ENCODE peak calls at places on chromosomes 1 and 21, in six cellular contexts. O is heart left ventricle, B is testis, K is fibroblast of lung, G is IMR-90, P is ovary. U is an unnamed sample.

GRCh38 chr1:21894034-21894881 is 42.9 kb downstream of the HSPG2 start:
- DNase-seq in O (peak; percentile 73), B (no peak), K (no peak), G (no peak), P (no peak), U (no peak)

GRCh38 chr1:244381887-244382565 is 69.7 kb downstream of the ADSS2 start:
- DNase-seq in O (no peak), B (no peak), K (peak; percentile 80), G (peak; percentile 76), P (no peak), U (no peak)

GRCh38 chr1:182122265-182122664 is 60.8 kb upstream of the ZNF648 start:
- DNase-seq in O (no peak), B (peak; percentile 66), K (no peak), G (no peak), P (no peak), U (no peak)

GRCh38 chr1:82090104-82090503 is 289.4 kb downstream of the ADGRL2 start:
- DNase-seq in O (no peak), B (no peak), K (peak; percentile 52), G (no peak), P (no peak), U (no peak)

GRCh38 chr1:20893931-20894330 is 106.8 kb upstream of the HP1BP3 start:
- DNase-seq in O (no peak), B (no peak), K (no peak), G (no peak), P (no peak), U (no peak)

GRCh38 chr1:87335175-87335992 is 6.7 kb downstream of the LMO4 start:
- DNase-seq in O (peak; percentile 85), B (peak; percentile 64), K (peak; percentile 40), G (peak; percentile 35), P (peak; percentile 46), U (peak; percentile 85)

GRCh38 chr1:237191403-237191802 is 149.4 kb downstream of the RYR2 start:
- DNase-seq in O (no peak), B (no peak), K (no peak), G (no peak), P (no peak), U (no peak)

GRCh38 chr1:213670692-213671023 is 317.1 kb upstream of the PROX1 start:
- DNase-seq in O (no peak), B (no peak), K (no peak), G (no peak), P (no peak), U (no peak)

GRCh38 chr1:9852410-9853301 is 28.9 kb upstream of the CLSTN1 start:
- DNase-seq in O (no peak), B (no peak), K (peak; percentile 47), G (peak; percentile 59), P (no peak), U (no peak)

GRCh38 chr1:218886472-218886871 is 287.2 kb upstream of the LYPLAL1 start:
- DNase-seq in O (no peak), B (peak; percentile 83), K (peak; percentile 49), G (peak; percentile 47), P (peak; percentile 68), U (peak; percentile 85)

GRCh38 chr1:46757956-46758304 is 39.0 kb upstream of the EFCAB14 start:
- DNase-seq in O (no peak), B (no peak), K (no peak), G (no peak), P (no peak), U (no peak)

GRCh38 chr1:168583571-168583970 is 7.2 kb downstream of the XCL1 start:
- DNase-seq in O (no peak), B (no peak), K (no peak), G (no peak), P (no peak), U (no peak)

GRCh38 chr1:64878931-64879710 is 87.2 kb downstream of the JAK1 start:
- DNase-seq in O (no peak), B (no peak), K (no peak), G (peak; percentile 50), P (no peak), U (no peak)

GRCh38 chr1:51924455-51924854 is 45.9 kb upstream of the NRDC start:
- DNase-seq in O (no peak), B (no peak), K (no peak), G (peak; percentile 77), P (no peak), U (no peak)

GRCh38 chr1:2840036-2840809 is 38.7 kb upstream of the TTC34 start:
- DNase-seq in O (no peak), B (no peak), K (no peak), G (no peak), P (no peak), U (peak; percentile 35)

GRCh38 chr21:39588884-39589283 is 23.9 kb upstream of the B3GALT5 start:
- DNase-seq in O (no peak), B (no peak), K (no peak), G (no peak), P (no peak), U (no peak)

GRCh38 chr1:39110325-39110851 is 84.2 kb downstream of the NDUFS5 start:
- DNase-seq in O (no peak), B (no peak), K (peak; percentile 84), G (peak; percentile 76), P (no peak), U (no peak)

GRCh38 chr1:24110642-24111263 is 1.2 kb downstream of the MYOM3 start:
- DNase-seq in O (peak; percentile 91), B (peak; percentile 63), K (no peak), G (no peak), P (no peak), U (peak; percentile 64)

GRCh38 chr1:19160831-19161230 is 49.2 kb downstream of the UBR4 start:
- DNase-seq in O (no peak), B (no peak), K (no peak), G (no peak), P (no peak), U (no peak)

DNA sequence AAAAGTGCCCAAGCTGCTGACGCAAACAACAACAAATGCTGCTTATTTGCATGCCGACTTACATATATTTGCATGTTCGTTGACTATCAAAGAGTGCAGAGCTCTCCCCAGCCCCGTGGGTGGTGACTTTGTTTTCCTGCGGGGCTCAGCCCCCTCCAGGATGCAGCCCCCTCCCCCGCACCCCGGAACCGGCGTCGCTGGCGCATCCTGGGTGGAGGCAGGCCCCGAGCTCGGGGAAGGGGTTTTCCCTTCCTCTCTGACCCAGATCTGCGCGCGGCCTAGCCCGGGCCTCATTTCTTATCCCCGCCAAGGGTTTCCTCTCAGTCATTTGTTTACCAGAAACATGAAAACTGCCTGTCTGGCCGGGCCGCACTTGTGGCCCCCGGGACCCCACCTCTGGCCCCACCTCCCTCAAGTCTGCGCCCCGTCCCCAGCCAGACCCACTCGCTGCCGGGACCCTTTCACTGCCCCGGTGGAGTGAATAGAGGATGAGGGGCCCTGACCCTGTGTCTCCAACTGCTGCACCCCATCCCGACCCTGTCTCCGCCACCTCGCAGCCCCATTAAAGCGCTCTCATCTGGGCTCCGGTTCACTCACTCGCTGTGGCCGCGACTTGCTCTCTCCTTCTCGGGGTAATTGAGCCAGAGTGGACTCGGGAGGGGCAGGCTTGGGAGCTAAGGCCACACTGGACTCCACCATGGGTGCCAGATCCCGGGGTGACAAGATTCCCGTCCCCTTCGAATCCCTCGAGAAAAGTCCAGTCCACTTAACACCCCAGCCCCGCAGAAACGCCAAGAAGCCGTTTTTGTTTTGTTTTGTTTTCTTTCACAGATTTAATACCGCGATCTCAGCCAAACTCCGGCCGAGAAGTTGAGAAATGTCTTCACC is 5.4 kb downstream of the TNFRSF25 start:
- DNase-seq in O (no peak), B (no peak), K (no peak), G (no peak), P (no peak), U (peak; percentile 58)
- H3K4me3 ChIP-seq in O (peak overlapping the region; percentile 21), B (no peak overlapping the region), K (no peak overlapping the region), G (no peak overlapping the region), P (no peak overlapping the region), U (no peak overlapping the region)

GRCh38 chr1:3884966-3885365 is 15.1 kb downstream of the C1orf174 start:
- DNase-seq in O (no peak), B (no peak), K (no peak), G (no peak), P (no peak), U (peak; percentile 5)
- H3K36me3 ChIP-seq in O (peaks cover 68% of the 10 kb centered on the region), B (no peaks in the 10 kb centered on the region), K (peaks cover 3% of the 10 kb centered on the region), G (peaks cover 27% of the 10 kb centered on the region), P (no peaks in the 10 kb centered on the region), U (peaks cover 7% of the 10 kb centered on the region)

GRCh38 chr1:221274373-221274772 is 395.1 kb downstream of the HLX start:
- DNase-seq in O (no peak), B (no peak), K (no peak), G (no peak), P (no peak), U (no peak)

GRCh38 chr1:221279146-221279545 is 399.9 kb downstream of the HLX start:
- DNase-seq in O (no peak), B (no peak), K (no peak), G (peak; percentile 47), P (no peak), U (no peak)

GRCh38 chr1:221272940-221273339 is 393.7 kb downstream of the HLX start:
- DNase-seq in O (no peak), B (no peak), K (no peak), G (no peak), P (no peak), U (no peak)

GRCh38 chr1:221271696-221272095 is 392.5 kb downstream of the HLX start:
- DNase-seq in O (no peak), B (no peak), K (no peak), G (no peak), P (no peak), U (no peak)

GRCh38 chr1:221276911-221277310 is 397.7 kb downstream of the HLX start:
- DNase-seq in O (no peak), B (no peak), K (no peak), G (no peak), P (no peak), U (no peak)
- H3K27ac ChIP-seq in O (no peak overlapping the region), B (no peak overlapping the region), K (no peak overlapping the region), G (no peak overlapping the region), P (no peak overlapping the region), U (no peak overlapping the region)

GRCh38 chr21:18245493-18245967 is 897 bp downstream of the CHODL start:
- DNase-seq in O (peak; percentile 18), B (peak; percentile 55), K (no peak), G (no peak), P (no peak), U (no peak)

GRCh38 chr21:18249542-18250152 is 5.0 kb downstream of the CHODL start:
- DNase-seq in O (no peak), B (no peak), K (no peak), G (no peak), P (no peak), U (no peak)

GRCh38 chr21:18248171-18248570 is 3.5 kb downstream of the CHODL start:
- DNase-seq in O (no peak), B (no peak), K (no peak), G (no peak), P (no peak), U (no peak)

DNA sequence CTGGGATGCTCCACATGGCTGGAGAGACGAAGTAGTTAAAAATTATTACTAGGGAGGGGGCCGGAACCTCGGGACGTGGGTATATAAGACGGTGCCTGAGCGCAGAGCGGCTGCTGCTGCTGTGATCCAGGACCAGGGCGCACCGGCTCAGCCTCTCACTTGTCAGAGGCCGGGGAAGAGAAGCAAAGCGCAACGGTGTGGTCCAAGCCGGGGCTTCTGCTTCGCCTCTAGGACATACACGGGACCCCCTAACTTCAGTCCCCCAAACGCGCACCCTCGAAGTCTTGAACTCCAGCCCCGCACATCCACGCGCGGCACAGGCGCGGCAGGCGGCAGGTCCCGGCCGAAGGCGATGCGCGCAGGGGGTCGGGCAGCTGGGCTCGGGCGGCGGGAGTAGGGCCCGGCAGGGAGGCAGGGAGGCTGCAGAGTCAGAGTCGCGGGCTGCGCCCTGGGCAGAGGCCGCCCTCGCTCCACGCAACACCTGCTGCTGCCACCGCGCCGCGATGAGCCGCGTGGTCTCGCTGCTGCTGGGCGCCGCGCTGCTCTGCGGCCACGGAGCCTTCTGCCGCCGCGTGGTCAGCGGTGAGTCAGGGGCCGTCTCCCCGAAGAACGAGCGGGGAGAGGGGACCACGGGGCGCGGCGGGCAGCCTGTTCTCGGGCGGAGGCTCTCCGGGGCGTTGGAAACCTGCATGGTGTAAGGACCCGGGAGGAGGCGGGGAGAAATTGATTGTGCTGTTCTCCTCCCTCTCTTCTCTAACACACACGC is at the start of gene CHODL:
- DNase-seq in O (peak; percentile 20), B (peak; percentile 89), K (peak; percentile 5), G (no peak), P (no peak), U (peak; percentile 42)
- H3K4me3 ChIP-seq in O (peak within 1 kb of the TSS; percentile 39), B (peak within 1 kb of the TSS; percentile 47), K (no peak within 1 kb of the TSS), G (no peak within 1 kb of the TSS), P (peak within 1 kb of the TSS; percentile 19), U (no peak within 1 kb of the TSS)